ENCODE peak calls at places on chromosome 16, in five cellular contexts. J is GM12878, X is HCT116, L is H1, M is WTC11. Z is an unnamed sample.

GRCh38 chr16:23975293-23975692 is 139.5 kb downstream of the PRKCB start:
- DNase-seq in J (no peak), X (no peak), L (no peak), M (no peak), Z (no peak)

GRCh38 chr16:89026121-89026612 is 49.2 kb upstream of the CBFA2T3 start:
- DNase-seq in J (peak; percentile 72), X (peak; percentile 64), L (no peak), M (peak; percentile 5), Z (peak; percentile 80)

GRCh38 chr16:46568472-46569230 is 52.5 kb downstream of the SHCBP1 start:
- DNase-seq in J (no peak), X (no peak), L (no peak), M (no peak), Z (no peak)

GRCh38 chr16:180101-180920 is at the start of gene HBQ1:
- DNase-seq in J (no peak), X (no peak), L (no peak), M (peak; percentile 60), Z (peak; percentile 78)

GRCh38 chr16:59341368-59341767 is 607.3 kb upstream of the GOT2 start:
- DNase-seq in J (no peak), X (no peak), L (no peak), M (no peak), Z (no peak)

GRCh38 chr16:72104905-72105304 is 11.3 kb downstream of the DHX38 start:
- DNase-seq in J (no peak), X (no peak), L (no peak), M (no peak), Z (no peak)

GRCh38 chr16:89357055-89357454 is 133.3 kb downstream of the ANKRD11 start:
- DNase-seq in J (no peak), X (no peak), L (no peak), M (no peak), Z (peak; percentile 62)

GRCh38 chr16:77571463-77571862 is 136.6 kb upstream of the ADAMTS18 start:
- DNase-seq in J (no peak), X (no peak), L (no peak), M (no peak), Z (no peak)

GRCh38 chr16:88569614-88569984 is 604 bp upstream of the ZC3H18 start:
- DNase-seq in J (no peak), X (no peak), L (no peak), M (peak; percentile 34), Z (peak; percentile 54)

GRCh38 chr16:87033541-87034300 is 283.5 kb downstream of the C16orf95 start:
- DNase-seq in J (no peak), X (no peak), L (no peak), M (no peak), Z (no peak)

GRCh38 chr16:89779231-89779912 is 37.1 kb downstream of the FANCA start:
- DNase-seq in J (no peak), X (no peak), L (no peak), M (no peak), Z (no peak)

GRCh38 chr16:25014500-25015147 is 545 bp downstream of the ARHGAP17 start:
- DNase-seq in J (no peak), X (no peak), L (no peak), M (peak; percentile 50), Z (peak; percentile 74)

GRCh38 chr16:73068546-73069401 is 20.8 kb upstream of the ZFHX3 start:
- DNase-seq in J (no peak), X (no peak), L (no peak), M (no peak), Z (no peak)

GRCh38 chr16:86959182-86959651 is 358.0 kb downstream of the C16orf95 start:
- DNase-seq in J (no peak), X (no peak), L (no peak), M (no peak), Z (no peak)

GRCh38 chr16:69017036-69017783 is 88.2 kb upstream of the HAS3 start:
- DNase-seq in J (no peak), X (peak; percentile 82), L (no peak), M (no peak), Z (peak; percentile 21)

GRCh38 chr16:28845173-28846079 is 722 bp downstream of the TUFM start:
- DNase-seq in J (no peak), X (peak; percentile 53), L (peak; percentile 39), M (peak; percentile 24), Z (peak; percentile 39)

GRCh38 chr16:73350707-73351452 is 303.0 kb upstream of the ZFHX3 start:
- DNase-seq in J (no peak), X (no peak), L (no peak), M (no peak), Z (no peak)

GRCh38 chr16:53087101-53087500 is 32.3 kb downstream of the CHD9 start:
- DNase-seq in J (no peak), X (no peak), L (no peak), M (no peak), Z (no peak)

GRCh38 chr16:89700649-89701424 is 668 bp downstream of the SPATA2L start:
- DNase-seq in J (no peak), X (no peak), L (no peak), M (peak; percentile 66), Z (peak; percentile 82)

GRCh38 chr16:77805403-77805802 is 17.0 kb downstream of the VAT1L start:
- DNase-seq in J (no peak), X (no peak), L (no peak), M (no peak), Z (no peak)

GRCh38 chr16:75065149-75065807 is 51.3 kb downstream of the LDHD start:
- DNase-seq in J (no peak), X (no peak), L (no peak), M (no peak), Z (peak; percentile 83)

GRCh38 chr16:79656537-79657115 is 56.1 kb upstream of the MAF start:
- DNase-seq in J (no peak), X (no peak), L (no peak), M (no peak), Z (no peak)

GRCh38 chr16:8173111-8173644 is 417.1 kb downstream of the TMEM114 start:
- DNase-seq in J (peak; percentile 2), X (peak; percentile 23), L (peak; percentile 72), M (peak; percentile 63), Z (peak; percentile 86)

GRCh38 chr16:2186505-2186904 is 9.9 kb downstream of the CASKIN1 start:
- DNase-seq in J (no peak), X (no peak), L (no peak), M (no peak), Z (no peak)

GRCh38 chr16:64102654-64103053 is 1019.2 kb downstream of the CDH11 start:
- DNase-seq in J (no peak), X (no peak), L (no peak), M (no peak), Z (no peak)

GRCh38 chr16:53369921-53370320 is 64.3 kb upstream of the RBL2 start:
- DNase-seq in J (no peak), X (no peak), L (no peak), M (no peak), Z (no peak)

GRCh38 chr16:15856217-15856616 is 611 bp downstream of the MYH11 start:
- DNase-seq in J (no peak), X (no peak), L (no peak), M (no peak), Z (no peak)

GRCh38 chr16:89749637-89750036 is 28.3 kb downstream of the ZNF276 start:
- DNase-seq in J (no peak), X (no peak), L (no peak), M (no peak), Z (no peak)

GRCh38 chr16:48053346-48053745 is 102.4 kb downstream of the ABCC12 start:
- DNase-seq in J (no peak), X (no peak), L (no peak), M (peak; percentile 64), Z (no peak)

GRCh38 chr16:1812732-1813163 is 13.9 kb downstream of the HAGH start:
- DNase-seq in J (no peak), X (peak; percentile 47), L (no peak), M (peak; percentile 70), Z (peak; percentile 80)

GRCh38 chr16:50547944-50548658 is at the start of gene NKD1:
- DNase-seq in J (no peak), X (peak; percentile 12), L (no peak), M (peak; percentile 69), Z (peak; percentile 95)

GRCh38 chr16:47728229-47728628 is 267.1 kb downstream of the PHKB start:
- DNase-seq in J (no peak), X (no peak), L (no peak), M (no peak), Z (no peak)

GRCh38 chr16:27759301-27759871 is 209.4 kb downstream of the KATNIP start:
- DNase-seq in J (no peak), X (no peak), L (no peak), M (no peak), Z (no peak)

GRCh38 chr16:84982434-84982833 is 28.9 kb downstream of the ZDHHC7 start:
- DNase-seq in J (no peak), X (no peak), L (no peak), M (no peak), Z (peak; percentile 70)
- TF ChIP-seq ATF3 in J (no peak), X (no peak), L (no peak), M (no peak), Z (no peak)

GRCh38 chr16:17303101-17303500 is 167.7 kb downstream of the XYLT1 start:
- DNase-seq in J (no peak), X (no peak), L (no peak), M (no peak), Z (no peak)

GRCh38 chr16:17301184-17301583 is 169.6 kb downstream of the XYLT1 start:
- DNase-seq in J (no peak), X (no peak), L (no peak), M (no peak), Z (no peak)

GRCh38 chr16:17301593-17302135 is 169.1 kb downstream of the XYLT1 start:
- DNase-seq in J (peak; percentile 98), X (no peak), L (no peak), M (no peak), Z (no peak)

GRCh38 chr16:17302213-17302612 is 168.5 kb downstream of the XYLT1 start:
- DNase-seq in J (no peak), X (no peak), L (no peak), M (no peak), Z (no peak)

DNA sequence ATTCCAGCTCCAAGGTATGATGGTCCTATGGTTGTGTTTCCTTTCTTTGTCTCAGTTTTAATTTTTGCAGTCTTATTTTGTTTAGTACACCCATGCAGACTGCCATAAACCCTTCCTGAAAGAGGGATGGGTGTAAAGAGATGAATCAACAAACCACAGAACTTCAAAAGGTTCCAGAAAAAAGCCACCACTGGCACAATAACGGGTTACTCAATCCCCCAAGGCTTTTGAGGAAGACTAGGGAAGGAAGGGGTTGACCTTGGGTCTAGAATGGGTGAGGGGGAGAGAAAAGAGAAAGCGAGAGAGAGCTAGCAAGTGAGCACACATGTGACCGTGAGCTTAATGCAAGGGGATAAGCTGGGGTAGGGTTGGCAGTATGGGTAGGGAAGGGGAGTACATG is 168.1 kb downstream of the XYLT1 start:
- DNase-seq in J (no peak), X (no peak), L (no peak), M (no peak), Z (no peak)
- TF ChIP-seq ATF3 in J (no peak), X (no peak), L (no peak), M (no peak), Z (no peak)

GRCh38 chr16:3857189-3858013 is 23.1 kb downstream of the CREBBP start:
- DNase-seq in J (peak; percentile 42), X (no peak), L (no peak), M (no peak), Z (no peak)
- TF ChIP-seq ATF3 in J (no peak), X (no peak), L (no peak), M (no peak), Z (no peak)

DNA sequence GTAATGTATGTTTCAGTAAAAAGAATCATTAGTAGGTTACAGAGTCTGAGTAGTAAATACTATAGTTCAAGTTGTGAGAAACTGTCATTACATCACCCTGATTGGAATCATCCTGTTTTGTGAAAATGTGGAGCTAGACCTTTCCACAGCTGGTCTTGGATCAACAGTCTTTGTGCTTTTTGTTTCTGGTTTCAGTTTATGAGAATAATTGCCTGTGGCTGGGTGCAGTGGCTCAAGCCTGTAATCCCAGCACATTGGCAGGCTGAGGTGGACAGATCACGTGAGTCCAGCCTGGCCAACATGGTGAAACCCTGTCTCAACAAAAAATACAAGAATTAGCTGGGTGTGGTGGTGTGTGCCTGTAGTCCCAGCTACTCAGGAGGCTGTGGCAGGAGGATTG is 19.6 kb upstream of the SHISA9 start:
- DNase-seq in J (no peak), X (no peak), L (no peak), M (no peak), Z (no peak)
- TF ChIP-seq ATF3 in J (no peak), X (no peak), L (no peak), M (no peak), Z (no peak)

Z was measured in K562.